ENCODE peak calls at places on chromosomes 11 and 22, in eight cellular contexts. A is OCI-LY7, B is upper lobe of right lung, P is heart right ventricle, R is astrocyte of the cerebellum, S is left ventricle myocardium inferior, T is kidney epithelial cell, F is HFF-Myc. C is an unnamed sample.

GRCh38 chr22:30328466-30329049 is 1.8 kb upstream of the TBC1D10A start:
- DNase-seq in A (no peak), B (no peak), P (no peak), R (no peak), S (no peak), T (no peak), F (no peak), C (no peak)

GRCh38 chr11:36265793-36266628 is 23.2 kb downstream of the COMMD9 start:
- DNase-seq in A (peak), B (peak), P (peak), R (peak), S (peak), T (no peak), F (no peak), C (no peak)

GRCh38 chr11:133386262-133386661 is 146.0 kb downstream of the OPCML start:
- DNase-seq in A (no peak), B (no peak), P (no peak), R (no peak), S (no peak), T (no peak), F (no peak), C (no peak)

GRCh38 chr22:30457964-30458363 is 13.9 kb downstream of the SEC14L3 start:
- DNase-seq in A (no peak), B (no peak), P (no peak), R (no peak), S (no peak), T (no peak), F (no peak), C (no peak)

GRCh38 chr11:95372097-95372656 is 141.2 kb upstream of the SESN3 start:
- DNase-seq in A (no peak), B (no peak), P (no peak), R (no peak), S (no peak), T (no peak), F (no peak), C (no peak)

GRCh38 chr22:32996702-32997101 is 61.5 kb downstream of the SYN3 start:
- DNase-seq in A (no peak), B (peak), P (peak), R (no peak), S (peak), T (no peak), F (no peak), C (no peak)

GRCh38 chr22:40637181-40638150 is 947 bp upstream of the MRTFA start:
- DNase-seq in A (peak), B (peak), P (no peak), R (no peak), S (peak), T (no peak), F (no peak), C (no peak)

GRCh38 chr11:35260342-35260985 is 121.5 kb downstream of the CD44 start:
- DNase-seq in A (no peak), B (no peak), P (no peak), R (peak), S (no peak), T (no peak), F (peak), C (no peak)

GRCh38 chr11:38411149-38411548 is 1813.1 kb upstream of the RAG2 start:
- DNase-seq in A (no peak), B (no peak), P (no peak), R (no peak), S (no peak), T (no peak), F (no peak), C (no peak)

GRCh38 chr11:132422725-132423124 is 1052.3 kb downstream of the NTM start:
- DNase-seq in A (no peak), B (no peak), P (no peak), R (no peak), S (no peak), T (no peak), F (no peak), C (no peak)

GRCh38 chr11:133354069-133354468 is 178.2 kb downstream of the OPCML start:
- DNase-seq in A (no peak), B (no peak), P (no peak), R (no peak), S (no peak), T (no peak), F (no peak), C (no peak)

GRCh38 chr11:76918941-76919386 is 58.2 kb downstream of the ACER3 start:
- DNase-seq in A (peak), B (no peak), P (no peak), R (peak), S (no peak), T (peak), F (peak), C (no peak)

GRCh38 chr11:92867913-92868619 is 101.4 kb upstream of the MTNR1B start:
- DNase-seq in A (no peak), B (no peak), P (no peak), R (no peak), S (no peak), T (no peak), F (no peak), C (no peak)

GRCh38 chr11:96339704-96340554 is 3.1 kb downstream of the MAML2 start:
- DNase-seq in A (no peak), B (no peak), P (no peak), R (no peak), S (no peak), T (no peak), F (no peak), C (no peak)

DNA sequence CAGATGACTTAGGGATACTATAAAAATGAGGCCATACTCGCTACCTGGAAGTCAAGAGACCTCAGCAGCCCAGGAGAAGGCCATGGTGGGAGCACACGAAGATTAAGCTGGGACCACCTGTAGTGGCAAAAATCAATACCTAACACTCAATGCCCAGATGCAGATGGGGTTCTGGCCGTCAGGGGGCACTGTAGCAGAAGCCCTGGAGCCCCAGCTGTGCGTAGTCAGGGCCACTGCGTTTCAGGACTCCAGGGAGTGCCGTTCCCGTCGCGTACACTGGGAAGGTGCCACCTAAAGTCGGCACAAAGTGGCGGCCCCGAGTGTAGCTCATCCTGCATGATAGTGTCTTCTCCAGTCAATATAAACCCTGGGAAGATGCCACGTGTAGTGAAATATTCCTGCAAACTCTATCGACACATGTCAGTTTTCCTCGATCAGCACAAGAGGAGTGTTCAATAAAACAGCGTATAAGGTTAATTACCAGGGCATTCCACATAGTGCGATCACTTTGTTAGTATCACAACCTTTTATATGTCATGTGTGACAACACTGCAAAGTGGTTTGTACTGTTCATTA is 123.7 kb upstream of the NTM start:
- DNase-seq in A (peak), B (peak), P (peak), R (no peak), S (peak), T (no peak), F (no peak), C (no peak)
- TF ChIP-seq CTCF in A (peak), B (peak), P (peak), R (peak), S (peak), T (peak), F (peak), C (peak)

DNA sequence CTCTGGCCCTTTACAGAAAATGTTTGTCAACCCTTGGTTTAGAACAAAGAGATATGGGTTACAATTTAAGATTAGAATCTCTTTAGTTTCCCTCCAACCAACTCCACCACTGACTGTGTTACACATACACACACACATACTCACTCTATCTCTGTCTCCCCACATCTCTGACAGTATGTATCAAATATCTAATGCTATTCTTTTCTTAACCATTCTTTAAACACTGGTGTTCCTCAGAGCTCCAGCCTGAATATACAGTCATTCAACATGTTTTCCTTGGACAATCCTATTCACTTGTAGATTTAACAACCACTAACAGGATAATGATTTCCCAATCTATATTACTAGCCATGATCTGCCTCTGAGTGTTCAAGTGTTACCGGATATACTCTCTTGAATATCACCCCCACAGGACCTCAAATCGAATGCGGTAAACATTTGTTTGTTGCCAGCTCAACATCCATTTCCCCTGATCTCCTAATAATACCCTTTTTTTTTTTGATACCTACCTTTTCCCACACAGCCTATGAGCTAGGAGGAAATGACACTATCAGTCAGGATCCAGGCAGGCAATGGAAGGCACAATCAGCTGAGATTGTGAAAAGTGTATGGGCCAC is 6.1 kb downstream of the MPZL3 start:
- DNase-seq in A (no peak), B (no peak), P (no peak), R (no peak), S (no peak), T (no peak), F (no peak), C (no peak)
- H3K4me3 ChIP-seq in A (no peak), B (no peak), P (no peak), R (no peak), S (no peak), T (no peak), F (no peak), C (no peak)

GRCh38 chr11:106614280-106614679 is 404.0 kb downstream of the GUCY1A2 start:
- DNase-seq in A (no peak), B (no peak), P (no peak), R (no peak), S (no peak), T (no peak), F (no peak), C (no peak)

GRCh38 chr11:106624377-106624776 is 393.9 kb downstream of the GUCY1A2 start:
- DNase-seq in A (no peak), B (no peak), P (no peak), R (no peak), S (no peak), T (no peak), F (no peak), C (no peak)

GRCh38 chr11:106621479-106621878 is 396.8 kb downstream of the GUCY1A2 start:
- DNase-seq in A (no peak), B (no peak), P (no peak), R (no peak), S (no peak), T (no peak), F (no peak), C (no peak)

GRCh38 chr11:106619320-106619990 is 398.8 kb downstream of the GUCY1A2 start:
- DNase-seq in A (no peak), B (no peak), P (no peak), R (no peak), S (no peak), T (no peak), F (no peak), C (no peak)
- TF ChIP-seq CTCF in A (no peak), B (no peak), P (no peak), R (no peak), S (no peak), T (no peak), F (no peak), C (no peak)

GRCh38 chr22:41910050-41910598 is 4.8 kb downstream of the SHISA8 start:
- DNase-seq in A (no peak), B (no peak), P (peak), R (no peak), S (peak), T (no peak), F (no peak), C (no peak)
- H3K4me3 ChIP-seq in A (no peak), B (peak), P (peak), R (no peak), S (peak), T (no peak), F (no peak), C (no peak)

GRCh38 chr11:44427432-44427831 is 117.5 kb upstream of the ALX4 start:
- DNase-seq in A (peak), B (no peak), P (no peak), R (no peak), S (no peak), T (no peak), F (no peak), C (no peak)
- TF ChIP-seq CTCF in A (peak), B (peak), P (peak), R (peak), S (peak), T (peak), F (peak), C (peak)

GRCh38 chr11:113242060-113242459 is 72.3 kb upstream of the TTC12 start:
- DNase-seq in A (no peak), B (no peak), P (no peak), R (no peak), S (no peak), T (no peak), F (no peak), C (no peak)

GRCh38 chr11:113240790-113241189 is 73.6 kb upstream of the TTC12 start:
- DNase-seq in A (no peak), B (no peak), P (no peak), R (no peak), S (no peak), T (no peak), F (no peak), C (no peak)

GRCh38 chr11:113245216-113245615 is 69.2 kb upstream of the TTC12 start:
- DNase-seq in A (no peak), B (no peak), P (no peak), R (no peak), S (no peak), T (no peak), F (no peak), C (no peak)

GRCh38 chr11:113241190-113242051 is 73.0 kb upstream of the TTC12 start:
- DNase-seq in A (no peak), B (no peak), P (no peak), R (no peak), S (no peak), T (no peak), F (no peak), C (no peak)

DNA sequence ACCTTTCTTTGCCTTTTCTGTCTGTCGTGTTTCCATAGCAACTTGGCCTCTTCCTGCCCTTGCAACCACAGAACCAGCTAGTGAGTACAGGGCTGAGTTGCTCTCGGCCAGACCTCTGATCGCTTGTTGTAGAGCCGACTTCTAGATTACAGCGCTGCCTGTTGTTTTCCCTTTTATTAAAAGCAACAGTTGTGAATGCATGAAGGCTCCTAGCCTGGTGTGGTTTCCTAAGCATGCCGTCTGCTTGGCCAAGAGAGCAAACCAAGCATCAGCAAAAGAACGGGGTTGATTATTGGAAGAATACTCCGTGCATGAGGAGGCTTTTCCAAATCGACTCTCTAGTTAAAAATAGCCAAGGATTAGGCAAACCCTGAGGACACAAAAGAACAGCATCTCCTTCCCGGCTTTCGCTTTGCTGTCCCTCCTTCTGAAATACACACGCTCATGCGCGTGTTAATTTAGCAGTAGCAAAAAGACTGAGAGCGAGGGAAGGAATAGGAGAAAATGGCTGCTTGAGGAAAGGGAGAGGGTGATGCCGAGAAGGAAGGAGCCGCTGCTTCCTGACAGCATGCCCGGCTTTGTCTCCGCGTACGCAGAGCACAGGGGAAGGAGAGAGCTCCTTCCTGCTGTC is 71.5 kb upstream of the TTC12 start:
- DNase-seq in A (no peak), B (no peak), P (no peak), R (peak), S (no peak), T (no peak), F (no peak), C (no peak)
- H3K4me3 ChIP-seq in A (no peak), B (peak), P (peak), R (peak), S (peak), T (no peak), F (peak), C (no peak)

GRCh38 chr11:114257621-114258558 is 38.3 kb upstream of the NNMT start:
- DNase-seq in A (no peak), B (peak), P (peak), R (no peak), S (peak), T (no peak), F (no peak), C (no peak)
- TF ChIP-seq CTCF in A (no peak), B (peak), P (peak), R (peak), S (peak), T (peak), F (no peak), C (peak)

DNA sequence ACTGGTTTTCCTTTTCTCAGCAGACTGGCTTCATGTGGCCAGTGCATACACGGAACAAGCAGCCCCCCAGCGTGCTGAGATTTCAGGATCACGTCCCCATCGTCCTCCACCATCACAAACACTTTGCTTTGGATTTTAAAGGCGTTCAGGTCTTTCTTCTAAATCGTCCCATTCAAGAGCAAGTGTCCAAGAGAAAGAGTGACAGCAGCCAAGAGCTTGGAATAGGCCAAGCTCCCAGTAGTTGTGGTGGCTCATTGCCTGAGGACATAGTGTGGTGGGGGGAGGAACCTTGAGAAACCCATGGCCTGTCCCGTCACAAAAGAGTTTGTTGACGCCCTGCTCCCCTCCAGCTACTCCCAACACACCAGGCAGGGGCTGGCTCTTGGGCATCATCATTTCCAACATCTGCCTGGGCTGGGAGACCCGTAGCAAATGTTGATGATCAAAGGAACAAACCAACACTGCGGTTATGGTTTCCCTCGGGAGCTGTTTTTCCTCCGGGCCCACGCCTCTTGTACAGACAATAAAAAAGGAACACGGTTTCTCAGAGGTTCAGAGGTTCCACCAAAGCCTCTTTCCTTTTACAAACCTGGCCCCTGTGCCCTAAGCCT is 20.8 kb downstream of the FADS3 start:
- DNase-seq in A (no peak), B (no peak), P (no peak), R (no peak), S (no peak), T (no peak), F (no peak), C (no peak)
- H3K4me3 ChIP-seq in A (no peak), B (no peak), P (no peak), R (no peak), S (no peak), T (no peak), F (no peak), C (no peak)

C was measured in epithelial cell of proximal tubule.